ENCODE peak calls at places on chromosomes 11 and 22, in five cellular contexts. F, O, Z, X and E are unnamed samples.

GRCh38 chr11:49377978-49378377 is 169.6 kb upstream of the FOLH1 start:
- DNase-seq in F (no peak), O (no peak), Z (no peak), X (no peak), E (no peak)

GRCh38 chr22:39959640-39960447 is at the start of gene TMA7B:
- DNase-seq in F (no peak), O (peak; percentile 52), Z (no peak), X (no peak), E (no peak)

GRCh38 chr11:43359432-43359818 is 705 bp downstream of the TTC17 start:
- DNase-seq in F (no peak), O (peak; percentile 37), Z (peak; percentile 31), X (peak; percentile 63), E (peak; percentile 42)

GRCh38 chr11:62682518-62682917 is 3.6 kb upstream of the UBXN1 start:
- DNase-seq in F (no peak), O (no peak), Z (no peak), X (no peak), E (no peak)

GRCh38 chr11:107969219-107969618 is 39.5 kb upstream of the CUL5 start:
- DNase-seq in F (no peak), O (peak; percentile 19), Z (no peak), X (no peak), E (no peak)

GRCh38 chr22:41808400-41808799 is 7.9 kb downstream of the CCDC134 start:
- DNase-seq in F (no peak), O (peak; percentile 68), Z (no peak), X (no peak), E (no peak)

GRCh38 chr11:45511566-45511965 is 153.9 kb downstream of the CHST1 start:
- DNase-seq in F (no peak), O (no peak), Z (no peak), X (no peak), E (no peak)

GRCh38 chr22:28129319-28129962 is 210.4 kb upstream of the PITPNB start:
- DNase-seq in F (no peak), O (no peak), Z (no peak), X (no peak), E (no peak)

GRCh38 chr22:28360846-28361424 is 318.7 kb downstream of the TTC28 start:
- DNase-seq in F (no peak), O (no peak), Z (no peak), X (no peak), E (no peak)

GRCh38 chr22:19713650-19714319 is 518 bp upstream of the SEPTIN5 start:
- DNase-seq in F (no peak), O (no peak), Z (no peak), X (no peak), E (no peak)

GRCh38 chr22:27542602-27543001 is 259.0 kb downstream of the MN1 start:
- DNase-seq in F (no peak), O (no peak), Z (no peak), X (no peak), E (no peak)

GRCh38 chr11:96622026-96622634 is 232.3 kb downstream of the JRKL start:
- DNase-seq in F (peak; percentile 26), O (no peak), Z (no peak), X (no peak), E (no peak)

GRCh38 chr11:31825453-31826391 is 14.6 kb upstream of the PAX6 start:
- DNase-seq in F (no peak), O (no peak), Z (peak; percentile 16), X (no peak), E (peak; percentile 39)

GRCh38 chr11:2699185-2699530 is 636 bp downstream of the KCNQ1OT1 start:
- DNase-seq in F (no peak), O (peak; percentile 36), Z (no peak), X (peak; percentile 15), E (no peak)

GRCh38 chr11:129423426-129423825 is 47.8 kb downstream of the BARX2 start:
- DNase-seq in F (no peak), O (no peak), Z (no peak), X (no peak), E (no peak)

GRCh38 chr22:37176464-37177061 is 11.5 kb downstream of the C1QTNF6 start:
- DNase-seq in F (peak; percentile 83), O (no peak), Z (peak; percentile 52), X (no peak), E (peak; percentile 67)

GRCh38 chr11:132848336-132848735 is 684.0 kb downstream of the OPCML start:
- DNase-seq in F (no peak), O (no peak), Z (no peak), X (no peak), E (no peak)

GRCh38 chr11:14075679-14076078 is 113.2 kb downstream of the SPON1 start:
- DNase-seq in F (no peak), O (no peak), Z (no peak), X (no peak), E (no peak)

GRCh38 chr11:72672839-72673238 is 1.4 kb downstream of the PDE2A start:
- DNase-seq in F (no peak), O (no peak), Z (no peak), X (no peak), E (no peak)

GRCh38 chr22:38462960-38463784 is 4.7 kb upstream of the KDELR3 start:
- DNase-seq in F (peak; percentile 78), O (peak; percentile 80), Z (no peak), X (peak; percentile 62), E (no peak)

GRCh38 chr11:128492461-128492860 is 94.9 kb downstream of the ETS1 start:
- DNase-seq in F (no peak), O (no peak), Z (no peak), X (no peak), E (no peak)

GRCh38 chr11:65224939-65225283 is 36.9 kb upstream of the POLA2 start:
- DNase-seq in F (no peak), O (peak; percentile 55), Z (no peak), X (no peak), E (no peak)

GRCh38 chr11:117604349-117604995 is 192.5 kb downstream of the DSCAML1 start:
- DNase-seq in F (no peak), O (no peak), Z (no peak), X (no peak), E (no peak)

GRCh38 chr11:79314906-79315689 is 125.7 kb downstream of the TENM4 start:
- DNase-seq in F (no peak), O (no peak), Z (no peak), X (no peak), E (no peak)

GRCh38 chr22:19637405-19638281 is 76.7 kb upstream of the SEPTIN5 start:
- DNase-seq in F (no peak), O (no peak), Z (no peak), X (no peak), E (no peak)

GRCh38 chr11:66240781-66241136 is 27.7 kb upstream of the RAB1B start:
- DNase-seq in F (no peak), O (no peak), Z (no peak), X (no peak), E (no peak)

GRCh38 chr22:39662677-39663034 is 92.1 kb downstream of the CACNA1I start:
- DNase-seq in F (no peak), O (no peak), Z (no peak), X (no peak), E (no peak)

GRCh38 chr11:73759520-73760065 is 1.3 kb downstream of the RAB6A start:
- DNase-seq in F (no peak), O (no peak), Z (no peak), X (peak; percentile 23), E (no peak)
- TF ChIP-seq CTCF in F (peak; percentile 6), O (no peak), Z (no peak), X (peak; percentile 12), E (no peak)

GRCh38 chr11:119482561-119483001 is 59.6 kb upstream of the THY1 start:
- DNase-seq in F (no peak), O (no peak), Z (no peak), X (no peak), E (no peak)

GRCh38 chr11:119483341-119483880 is 60.4 kb upstream of the THY1 start:
- DNase-seq in F (no peak), O (no peak), Z (no peak), X (no peak), E (no peak)

GRCh38 chr11:119481021-119481666 is 58.2 kb upstream of the THY1 start:
- DNase-seq in F (peak; percentile 75), O (peak; percentile 87), Z (peak; percentile 88), X (peak; percentile 58), E (peak; percentile 91)

GRCh38 chr11:119480375-119481020 is 57.5 kb upstream of the THY1 start:
- DNase-seq in F (no peak), O (peak; percentile 55), Z (no peak), X (no peak), E (no peak)

DNA sequence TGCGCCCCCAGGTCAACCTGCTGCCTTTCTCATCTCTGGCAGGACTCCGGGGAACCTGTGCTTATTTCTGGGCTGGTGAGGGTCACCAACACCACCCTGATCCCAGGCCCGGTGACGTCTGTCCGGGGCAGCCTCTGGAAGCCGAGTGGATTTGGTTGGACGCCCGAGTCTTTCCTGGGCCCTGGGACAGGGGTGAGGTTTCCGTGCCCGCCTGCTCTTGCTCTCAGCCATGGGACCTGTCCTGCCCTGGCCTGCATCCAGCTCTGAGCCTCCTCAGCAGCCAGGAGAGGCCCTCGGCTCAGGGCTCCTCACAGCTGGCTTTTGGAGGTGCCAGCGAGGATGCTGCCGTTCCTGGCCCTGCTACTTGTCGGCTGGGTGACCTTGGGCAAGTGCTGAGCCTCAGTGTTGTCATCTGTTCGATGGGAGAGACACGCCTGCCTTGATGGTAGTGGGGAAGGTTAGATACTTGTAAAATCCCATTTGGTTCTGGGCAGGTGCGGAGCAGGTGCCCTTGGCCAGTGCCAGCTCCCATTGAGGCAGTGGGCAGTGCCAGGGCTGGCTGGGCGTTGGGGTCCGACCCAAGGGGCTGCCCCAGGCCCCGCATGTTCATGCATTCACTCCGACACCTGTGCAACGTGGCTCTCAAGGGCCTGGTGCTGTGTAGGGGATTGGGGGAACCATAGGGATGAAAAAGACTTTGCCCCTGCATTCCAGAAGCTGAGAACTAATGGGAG is 58.9 kb upstream of the THY1 start:
- DNase-seq in F (no peak), O (no peak), Z (no peak), X (no peak), E (no peak)
- TF ChIP-seq CTCF in F (peak; percentile 9), O (no peak), Z (no peak), X (peak; percentile 68), E (no peak)

GRCh38 chr11:12056112-12056511 is 47.7 kb upstream of the DKK3 start:
- DNase-seq in F (no peak), O (no peak), Z (no peak), X (no peak), E (no peak)

GRCh38 chr11:12050470-12050891 is 42.1 kb upstream of the DKK3 start:
- DNase-seq in F (no peak), O (no peak), Z (no peak), X (no peak), E (no peak)

GRCh38 chr11:12050911-12051667 is 42.7 kb upstream of the DKK3 start:
- DNase-seq in F (no peak), O (no peak), Z (no peak), X (no peak), E (no peak)

GRCh38 chr11:12053606-12054361 is 45.4 kb upstream of the DKK3 start:
- DNase-seq in F (no peak), O (no peak), Z (no peak), X (no peak), E (no peak)

GRCh38 chr11:12052676-12053605 is 44.5 kb upstream of the DKK3 start:
- DNase-seq in F (no peak), O (no peak), Z (no peak), X (no peak), E (no peak)
- TF ChIP-seq CTCF in F (no peak), O (no peak), Z (no peak), X (no peak), E (no peak)

GRCh38 chr11:67498544-67498972 is 6.6 kb downstream of the PITPNM1 start:
- DNase-seq in F (peak; percentile 73), O (no peak), Z (no peak), X (no peak), E (no peak)
- TF ChIP-seq CTCF in F (no peak), O (no peak), Z (no peak), X (no peak), E (no peak)

GRCh38 chr11:38824573-38824972 is 2226.5 kb upstream of the RAG2 start:
- DNase-seq in F (no peak), O (no peak), Z (no peak), X (no peak), E (no peak)
- TF ChIP-seq CTCF in F (no peak), O (no peak), Z (no peak), X (peak; percentile 48), E (no peak)